ENCODE peak calls at places on chromosome 4, in seven cellular contexts. W is CD8-positive, alpha-beta T cell; I is tibial artery; M is cardiac muscle cell; O is adipocyte; R is HCT116; E is right lobe of liver. U is an unnamed sample.

GRCh38 chr4:127856485-127857447 is 23.9 kb upstream of the PLK4 start:
- DNase-seq in W (no peak), E (no peak), O (peak; percentile 78), I (no peak), R (no peak), M (no peak), U (no peak)

GRCh38 chr4:47717173-47717572 is 120.7 kb downstream of the CORIN start:
- DNase-seq in R (no peak), O (no peak), I (no peak), M (no peak), E (no peak), W (no peak), U (no peak)

GRCh38 chr4:124262211-124263179 is 450.0 kb downstream of the ANKRD50 start:
- DNase-seq in O (peak; percentile 96), I (peak; percentile 74), R (peak; percentile 79), W (no peak), E (no peak), M (peak; percentile 83), U (no peak)

GRCh38 chr4:46931981-46932380 is 22.9 kb upstream of the COX7B2 start:
- DNase-seq in I (no peak), O (peak; percentile 61), W (no peak), R (no peak), E (no peak), M (peak; percentile 61), U (no peak)

GRCh38 chr4:108796173-108796572 is 33.3 kb upstream of the ETNPPL start:
- DNase-seq in W (no peak), E (no peak), R (no peak), I (no peak), O (no peak), M (no peak), U (no peak)

GRCh38 chr4:16289872-16290554 is 63.7 kb upstream of the TAPT1 start:
- DNase-seq in R (peak; percentile 7), O (peak; percentile 75), E (no peak), W (no peak), M (peak; percentile 44), I (no peak), U (no peak)

GRCh38 chr4:113355550-113356371 is 306.3 kb downstream of the ANK2 start:
- DNase-seq in E (no peak), I (no peak), M (no peak), W (peak; percentile 5), O (peak; percentile 39), R (peak; percentile 93), U (no peak)

GRCh38 chr4:168524897-168525296 is 28.0 kb downstream of the PALLD start:
- DNase-seq in W (no peak), I (no peak), M (no peak), O (no peak), R (no peak), E (no peak), U (no peak)

GRCh38 chr4:98994474-98995182 is 893 bp upstream of the METAP1 start:
- DNase-seq in M (peak; percentile 28), O (peak; percentile 48), I (no peak), R (no peak), W (no peak), E (no peak), U (no peak)

GRCh38 chr4:1213336-1213995 is 35.5 kb downstream of the CTBP1 start:
- DNase-seq in R (no peak), O (no peak), M (no peak), W (no peak), I (no peak), E (no peak), U (no peak)

GRCh38 chr4:57065730-57066482 is 44.3 kb downstream of the IGFBP7 start:
- DNase-seq in I (no peak), E (no peak), O (no peak), M (no peak), W (no peak), R (no peak), U (no peak)

GRCh38 chr4:165378763-165379631 is at the start of gene CPE:
- DNase-seq in M (peak; percentile 92), I (peak; percentile 93), R (peak; percentile 57), W (peak; percentile 32), E (peak; percentile 76), O (peak; percentile 94), U (peak; percentile 90)

GRCh38 chr4:179624768-179625181 is 2182.5 kb upstream of the AGA start:
- DNase-seq in O (peak; percentile 65), R (no peak), W (no peak), M (peak; percentile 40), I (no peak), E (no peak), U (no peak)

GRCh38 chr4:83128235-83128929 is 13.9 kb upstream of the PLAC8 start:
- DNase-seq in E (no peak), M (no peak), W (no peak), I (no peak), O (peak; percentile 78), R (no peak), U (no peak)

GRCh38 chr4:55553442-55553841 is 6.7 kb upstream of the CLOCK start:
- DNase-seq in O (peak; percentile 33), I (no peak), W (no peak), R (no peak), M (no peak), E (no peak), U (no peak)

GRCh38 chr4:8409271-8410065 is 31.1 kb downstream of the ACOX3 start:
- DNase-seq in W (peak; percentile 45), M (no peak), I (no peak), E (no peak), O (peak; percentile 27), R (no peak), U (no peak)

GRCh38 chr4:125115941-125116340 is 198.8 kb upstream of the FAT4 start:
- DNase-seq in E (no peak), W (no peak), O (peak; percentile 55), I (no peak), M (no peak), R (no peak), U (no peak)

GRCh38 chr4:11625206-11625605 is 196.5 kb upstream of the HS3ST1 start:
- DNase-seq in M (no peak), I (no peak), O (no peak), R (no peak), E (no peak), W (no peak), U (no peak)

GRCh38 chr4:11626046-11626445 is 197.4 kb upstream of the HS3ST1 start:
- DNase-seq in W (no peak), R (peak; percentile 81), E (no peak), I (no peak), M (no peak), O (no peak), U (no peak)

GRCh38 chr4:11632015-11632414 is 203.3 kb upstream of the HS3ST1 start:
- DNase-seq in W (no peak), R (no peak), I (no peak), M (no peak), O (no peak), E (no peak), U (no peak)

GRCh38 chr4:11631416-11631815 is 202.7 kb upstream of the HS3ST1 start:
- DNase-seq in O (peak; percentile 19), E (no peak), M (no peak), R (no peak), I (no peak), W (no peak), U (no peak)

DNA sequence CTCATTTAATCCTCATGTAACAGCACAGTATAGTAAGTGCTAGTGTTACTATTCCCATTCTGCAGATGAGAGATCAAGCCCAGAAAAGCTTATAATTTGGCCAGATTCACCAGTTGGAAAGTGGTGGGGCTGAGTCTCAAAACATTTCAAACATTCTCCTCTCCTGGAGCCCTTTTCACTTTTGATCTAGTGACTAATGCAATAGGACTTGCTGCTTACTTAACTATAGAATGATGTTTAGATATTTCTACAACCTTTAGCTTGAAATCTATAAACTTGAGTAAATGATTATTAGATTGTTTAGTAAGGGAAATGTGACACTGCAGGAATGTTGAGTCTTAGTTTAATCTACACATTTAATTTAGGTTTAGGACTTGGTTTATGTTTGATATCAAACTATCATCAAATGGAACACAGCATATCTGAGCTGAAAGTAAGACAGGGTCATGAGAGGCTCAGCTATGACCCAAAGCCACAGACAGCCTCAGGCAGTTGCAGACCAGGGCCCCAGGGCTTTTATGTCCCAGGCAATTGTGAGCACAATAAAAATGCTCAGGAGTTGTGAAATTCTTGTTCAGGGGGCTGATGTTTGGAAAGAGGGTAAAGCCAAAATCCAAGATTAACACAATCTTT is 199.5 kb upstream of the HS3ST1 start:
- DNase-seq in E (no peak), O (peak; percentile 77), I (no peak), R (peak; percentile 81), W (no peak), M (no peak), U (no peak)
- H3K4me1 ChIP-seq in E (no peaks in the 10 kb centered on the region), O (no peaks in the 10 kb centered on the region), I (no peaks in the 10 kb centered on the region), R (peaks cover 96% of the 10 kb centered on the region), W (no peaks in the 10 kb centered on the region), M (no peaks in the 10 kb centered on the region), U (no peaks in the 10 kb centered on the region)

DNA sequence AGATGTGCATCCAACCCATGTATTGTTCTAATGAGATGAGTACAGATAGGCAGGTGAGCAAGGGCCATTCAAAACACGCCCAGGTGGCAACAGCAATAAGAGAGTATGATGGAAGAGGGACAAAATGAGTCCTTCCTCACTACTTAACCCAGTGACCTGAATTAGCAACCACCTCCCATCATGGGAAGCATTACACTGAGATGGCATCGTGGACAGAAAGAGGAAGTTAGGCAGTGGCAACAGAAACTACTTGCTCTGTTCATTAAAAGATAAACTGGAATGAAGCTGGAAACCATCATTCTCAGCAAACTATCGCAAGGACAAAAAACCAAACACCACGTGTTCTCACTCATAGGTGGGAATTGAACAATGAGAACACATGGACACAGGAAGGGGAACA is 17.2 kb downstream of the RXFP1 start:
- DNase-seq in W (no peak), M (no peak), O (no peak), I (no peak), E (no peak), R (no peak), U (no peak)
- H3K4me1 ChIP-seq in W (no peaks in the 10 kb centered on the region), M (no peaks in the 10 kb centered on the region), O (peaks cover 3% of the 10 kb centered on the region), I (no peaks in the 10 kb centered on the region), E (no peaks in the 10 kb centered on the region), R (no peaks in the 10 kb centered on the region), U (no peaks in the 10 kb centered on the region)

GRCh38 chr4:25923745-25924144 is 9.7 kb downstream of the SMIM20 start:
- DNase-seq in M (peak; percentile 7), O (no peak), E (no peak), R (no peak), W (no peak), I (no peak), U (peak; percentile 66)
- H3K4me1 ChIP-seq in M (no peaks in the 10 kb centered on the region), O (peaks cover 13% of the 10 kb centered on the region), E (peaks cover 18% of the 10 kb centered on the region), R (no peaks in the 10 kb centered on the region), W (no peaks in the 10 kb centered on the region), I (peaks cover 4% of the 10 kb centered on the region), U (peaks cover 10% of the 10 kb centered on the region)

GRCh38 chr4:4762300-4762699 is 97.2 kb upstream of the MSX1 start:
- DNase-seq in M (no peak), I (no peak), R (no peak), O (no peak), E (no peak), W (no peak), U (peak; percentile 41)

GRCh38 chr4:4762909-4763814 is 96.3 kb upstream of the MSX1 start:
- DNase-seq in I (no peak), R (peak; percentile 98), M (peak; percentile 63), W (no peak), E (no peak), O (peak; percentile 79), U (peak; percentile 12)

GRCh38 chr4:4764506-4764905 is 95.0 kb upstream of the MSX1 start:
- DNase-seq in M (no peak), E (no peak), W (no peak), R (no peak), O (no peak), I (no peak), U (no peak)

GRCh38 chr4:4765811-4766210 is 93.7 kb upstream of the MSX1 start:
- DNase-seq in R (no peak), E (no peak), O (no peak), I (no peak), W (no peak), M (no peak), U (no peak)

GRCh38 chr4:4763815-4764202 is 95.7 kb upstream of the MSX1 start:
- DNase-seq in M (no peak), R (peak; percentile 52), E (no peak), W (no peak), O (peak; percentile 9), I (no peak), U (no peak)
- H3K4me1 ChIP-seq in M (peaks cover 10% of the 10 kb centered on the region), R (peaks cover 62% of the 10 kb centered on the region), E (no peaks in the 10 kb centered on the region), W (peaks cover 8% of the 10 kb centered on the region), O (no peaks in the 10 kb centered on the region), I (no peaks in the 10 kb centered on the region), U (no peaks in the 10 kb centered on the region)